ENCODE peak calls at places on chromosomes 2 and 18, in ten cellular contexts. O, U, S, L, A, I, R, K, G and F are unnamed samples.

GRCh38 chr2:3536682-3537632 is 17.6 kb upstream of the ADI1 start:
- DNase-seq in K (peak), O (peak), G (no peak), L (peak), U (no peak), R (peak), A (no peak), S (peak), I (no peak), F (no peak)

GRCh38 chr2:54456526-54457325 is 599 bp downstream of the SPTBN1 start:
- DNase-seq in K (peak), S (peak), O (peak), I (peak), R (peak), A (no peak), G (peak), U (peak), L (peak), F (peak)

GRCh38 chr18:29181151-29181901 is 1004.4 kb upstream of the CDH2 start:
- DNase-seq in L (peak), A (no peak), U (no peak), I (no peak), R (peak), S (no peak), G (no peak), K (no peak), O (peak), F (no peak)

GRCh38 chr2:28199995-28200394 is 192.7 kb upstream of the FOSL2 start:
- DNase-seq in S (no peak), A (no peak), R (no peak), O (peak), I (no peak), K (no peak), U (no peak), G (no peak), L (no peak), F (no peak)

GRCh38 chr18:59388180-59388579 is 29.1 kb upstream of the LMAN1 start:
- DNase-seq in A (no peak), I (no peak), G (no peak), L (no peak), S (no peak), K (no peak), U (peak), R (no peak), O (no peak), F (peak)

GRCh38 chr2:240635998-240636547 is 10.8 kb downstream of the GPR35 start:
- DNase-seq in L (no peak), A (no peak), I (no peak), S (peak), R (no peak), U (no peak), K (no peak), G (no peak), O (no peak), F (no peak)

GRCh38 chr18:69898241-69898861 is 49.3 kb downstream of the CD226 start:
- DNase-seq in K (no peak), U (no peak), S (no peak), L (no peak), I (no peak), A (peak), G (no peak), O (no peak), R (no peak), F (no peak)

GRCh38 chr2:109447811-109448210 is 166.0 kb downstream of the SEPTIN10 start:
- DNase-seq in R (no peak), I (no peak), A (no peak), U (no peak), G (no peak), L (no peak), S (no peak), O (no peak), K (no peak), F (no peak)

GRCh38 chr2:121690095-121690494 is 40.8 kb upstream of the CLASP1 start:
- DNase-seq in L (no peak), I (no peak), U (no peak), K (no peak), O (no peak), R (no peak), G (no peak), A (no peak), S (no peak), F (peak)

GRCh38 chr2:236517463-236518077 is 52.1 kb upstream of the ACKR3 start:
- DNase-seq in L (no peak), U (no peak), I (no peak), S (no peak), R (no peak), K (peak), A (no peak), O (no peak), G (no peak), F (no peak)

GRCh38 chr2:171956135-171956830 is 34.0 kb downstream of the HAT1 start:
- DNase-seq in L (no peak), U (no peak), R (peak), O (no peak), K (no peak), G (no peak), S (no peak), A (no peak), I (no peak), F (no peak)

GRCh38 chr2:67600472-67600871 is 203.3 kb downstream of the ETAA1 start:
- DNase-seq in A (no peak), O (no peak), K (no peak), S (no peak), U (no peak), R (no peak), G (no peak), L (no peak), I (no peak), F (no peak)

GRCh38 chr2:76279142-76279541 is 568.4 kb upstream of the GCFC2 start:
- DNase-seq in S (no peak), I (no peak), L (no peak), A (no peak), G (no peak), K (no peak), U (no peak), R (no peak), O (no peak), F (no peak)

GRCh38 chr2:239328306-239329191 is 72.3 kb downstream of the HDAC4 start:
- DNase-seq in O (no peak), A (no peak), S (peak), G (peak), K (no peak), L (peak), U (no peak), I (no peak), R (peak), F (no peak)

GRCh38 chr18:78992041-78992735 is 12.6 kb downstream of the SALL3 start:
- DNase-seq in U (peak), G (no peak), L (no peak), R (no peak), I (no peak), S (no peak), O (no peak), K (no peak), A (no peak), F (no peak)

GRCh38 chr18:61894751-61895524 is 2.1 kb upstream of the RNF152 start:
- DNase-seq in I (no peak), A (no peak), O (no peak), K (no peak), G (no peak), U (no peak), R (no peak), L (peak), S (no peak), F (no peak)

GRCh38 chr2:71454221-71455010 is 1.1 kb downstream of the DYSF start:
- DNase-seq in S (peak), R (no peak), I (no peak), L (no peak), K (no peak), U (no peak), A (no peak), O (no peak), G (no peak), F (no peak)

GRCh38 chr18:58511306-58511705 is 117.6 kb downstream of the ALPK2 start:
- DNase-seq in U (no peak), G (no peak), K (no peak), S (no peak), R (no peak), I (no peak), A (no peak), O (no peak), L (no peak), F (no peak)

GRCh38 chr2:26845021-26845420 is 2.9 kb upstream of the DPYSL5 start:
- DNase-seq in O (no peak), U (no peak), A (no peak), G (no peak), L (no peak), R (no peak), S (no peak), I (no peak), K (no peak), F (peak)

GRCh38 chr2:195659114-195659513 is 2.1 kb downstream of the SLC39A10 start:
- DNase-seq in U (no peak), I (no peak), O (no peak), R (no peak), G (no peak), A (peak), S (no peak), K (peak), L (no peak), F (no peak)

GRCh38 chr2:150581717-150582472 is 94.4 kb upstream of the RND3 start:
- DNase-seq in A (no peak), I (no peak), O (no peak), G (no peak), U (no peak), L (no peak), K (no peak), R (peak), S (no peak), F (no peak)